ENCODE peak calls at places on chromosomes 7 and 10, in seven cellular contexts. One of them, this sample, is unnamed.

GRCh38 chr7:94908204-94909022 is 1.0 kb downstream of the PPP1R9A start:
- DNase-seq in H4: no peak
- DNase-seq in HuH-7.5: peak
- DNase-seq in germinal center: no peak
- DNase-seq in A549: peak
- DNase-seq in glutamatergic neuron: peak
- DNase-seq in stimulated activated CD8-positive, alpha-beta memory T cell treated with anti-CD3 and anti-CD28 coated beads, Interleukin-4, amount 100 ng/mL, for 1 hour: no peak
- DNase-seq in this sample: peak

GRCh38 chr10:103695584-103696005 is 159.8 kb downstream of the SH3PXD2A start:
- DNase-seq in H4: no peak
- DNase-seq in HuH-7.5: no peak
- DNase-seq in germinal center: no peak
- DNase-seq in A549: no peak
- DNase-seq in glutamatergic neuron: no peak
- DNase-seq in stimulated activated CD8-positive, alpha-beta memory T cell treated with anti-CD3 and anti-CD28 coated beads, Interleukin-4, amount 100 ng/mL, for 1 hour: no peak
- DNase-seq in this sample: no peak

GRCh38 chr10:78185693-78186055 is 152.0 kb downstream of the RPS24 start:
- DNase-seq in H4: no peak
- DNase-seq in HuH-7.5: no peak
- DNase-seq in germinal center: no peak
- DNase-seq in A549: no peak
- DNase-seq in glutamatergic neuron: no peak
- DNase-seq in stimulated activated CD8-positive, alpha-beta memory T cell treated with anti-CD3 and anti-CD28 coated beads, Interleukin-4, amount 100 ng/mL, for 1 hour: no peak
- DNase-seq in this sample: no peak

GRCh38 chr10:79022565-79023488 is 45.9 kb upstream of the ZMIZ1 start:
- DNase-seq in H4: no peak
- DNase-seq in HuH-7.5: no peak
- DNase-seq in germinal center: peak
- DNase-seq in A549: peak
- DNase-seq in glutamatergic neuron: no peak
- DNase-seq in stimulated activated CD8-positive, alpha-beta memory T cell treated with anti-CD3 and anti-CD28 coated beads, Interleukin-4, amount 100 ng/mL, for 1 hour: no peak
- DNase-seq in this sample: peak

GRCh38 chr7:129376076-129376777 is 58.0 kb upstream of the STRIP2 start:
- DNase-seq in H4: peak
- DNase-seq in HuH-7.5: peak
- DNase-seq in germinal center: peak
- DNase-seq in A549: peak
- DNase-seq in glutamatergic neuron: peak
- DNase-seq in stimulated activated CD8-positive, alpha-beta memory T cell treated with anti-CD3 and anti-CD28 coated beads, Interleukin-4, amount 100 ng/mL, for 1 hour: no peak
- DNase-seq in this sample: peak

GRCh38 chr7:801940-802364 is 30.3 kb upstream of the SUN1 start:
- DNase-seq in H4: no peak
- DNase-seq in HuH-7.5: no peak
- DNase-seq in germinal center: no peak
- DNase-seq in A549: no peak
- DNase-seq in glutamatergic neuron: no peak
- DNase-seq in stimulated activated CD8-positive, alpha-beta memory T cell treated with anti-CD3 and anti-CD28 coated beads, Interleukin-4, amount 100 ng/mL, for 1 hour: no peak
- DNase-seq in this sample: peak

GRCh38 chr10:121788717-121789116 is 139.1 kb downstream of the ATE1 start:
- DNase-seq in H4: no peak
- DNase-seq in HuH-7.5: no peak
- DNase-seq in germinal center: no peak
- DNase-seq in A549: no peak
- DNase-seq in glutamatergic neuron: no peak
- DNase-seq in stimulated activated CD8-positive, alpha-beta memory T cell treated with anti-CD3 and anti-CD28 coated beads, Interleukin-4, amount 100 ng/mL, for 1 hour: no peak
- DNase-seq in this sample: no peak

GRCh38 chr10:10589540-10589939 is 428.1 kb upstream of the CELF2 start:
- DNase-seq in H4: peak
- DNase-seq in HuH-7.5: no peak
- DNase-seq in germinal center: no peak
- DNase-seq in A549: no peak
- DNase-seq in glutamatergic neuron: no peak
- DNase-seq in stimulated activated CD8-positive, alpha-beta memory T cell treated with anti-CD3 and anti-CD28 coated beads, Interleukin-4, amount 100 ng/mL, for 1 hour: no peak
- DNase-seq in this sample: no peak

GRCh38 chr7:108000875-108001758 is 1.8 kb downstream of the LAMB1 start:
- DNase-seq in H4: no peak
- DNase-seq in HuH-7.5: peak
- DNase-seq in germinal center: no peak
- DNase-seq in A549: peak
- DNase-seq in glutamatergic neuron: peak
- DNase-seq in stimulated activated CD8-positive, alpha-beta memory T cell treated with anti-CD3 and anti-CD28 coated beads, Interleukin-4, amount 100 ng/mL, for 1 hour: no peak
- DNase-seq in this sample: no peak

GRCh38 chr10:12797471-12798262 is 203.8 kb downstream of the CCDC3 start:
- DNase-seq in H4: no peak
- DNase-seq in HuH-7.5: no peak
- DNase-seq in germinal center: no peak
- DNase-seq in A549: no peak
- DNase-seq in glutamatergic neuron: no peak
- DNase-seq in stimulated activated CD8-positive, alpha-beta memory T cell treated with anti-CD3 and anti-CD28 coated beads, Interleukin-4, amount 100 ng/mL, for 1 hour: no peak
- DNase-seq in this sample: no peak

GRCh38 chr7:6121141-6121540 is 90.0 kb downstream of the ANKRD61 start:
- DNase-seq in H4: no peak
- DNase-seq in HuH-7.5: no peak
- DNase-seq in germinal center: no peak
- DNase-seq in A549: no peak
- DNase-seq in glutamatergic neuron: no peak
- DNase-seq in stimulated activated CD8-positive, alpha-beta memory T cell treated with anti-CD3 and anti-CD28 coated beads, Interleukin-4, amount 100 ng/mL, for 1 hour: no peak
- DNase-seq in this sample: no peak

GRCh38 chr7:155667241-155667849 is 22.9 kb downstream of the RBM33 start:
- DNase-seq in H4: no peak
- DNase-seq in HuH-7.5: no peak
- DNase-seq in germinal center: no peak
- DNase-seq in A549: no peak
- DNase-seq in glutamatergic neuron: no peak
- DNase-seq in stimulated activated CD8-positive, alpha-beta memory T cell treated with anti-CD3 and anti-CD28 coated beads, Interleukin-4, amount 100 ng/mL, for 1 hour: no peak
- DNase-seq in this sample: no peak

GRCh38 chr10:124524991-124525653 is 63.5 kb downstream of the LHPP start:
- DNase-seq in H4: no peak
- DNase-seq in HuH-7.5: no peak
- DNase-seq in germinal center: no peak
- DNase-seq in A549: no peak
- DNase-seq in glutamatergic neuron: no peak
- DNase-seq in stimulated activated CD8-positive, alpha-beta memory T cell treated with anti-CD3 and anti-CD28 coated beads, Interleukin-4, amount 100 ng/mL, for 1 hour: no peak
- DNase-seq in this sample: no peak

GRCh38 chr7:5827755-5828154 is 46.3 kb upstream of the RNF216 start:
- DNase-seq in H4: no peak
- DNase-seq in HuH-7.5: peak
- DNase-seq in germinal center: no peak
- DNase-seq in A549: no peak
- DNase-seq in glutamatergic neuron: peak
- DNase-seq in stimulated activated CD8-positive, alpha-beta memory T cell treated with anti-CD3 and anti-CD28 coated beads, Interleukin-4, amount 100 ng/mL, for 1 hour: no peak
- DNase-seq in this sample: peak

This sample was measured in DMS 273 treated with DMSO at 0.1 percent for 48 hours.